ENCODE peak calls at places on chromosomes 7 and 10, in five cellular contexts. N, I, J, V and L are unnamed samples.

GRCh38 chr10:48390933-48391845 is 84.7 kb downstream of the MAPK8 start:
- DNase-seq in J (no peak), N (no peak), I (no peak), V (no peak), L (peak; percentile 48)

GRCh38 chr10:59350558-59350957 is 11.8 kb downstream of the FAM13C start:
- DNase-seq in N (no peak), V (no peak), J (no peak), I (no peak), L (no peak)

GRCh38 chr10:47243791-47244190 is 56.2 kb upstream of the GDF10 start:
- DNase-seq in I (no peak), V (peak; percentile 6), N (no peak), J (no peak), L (no peak)

GRCh38 chr7:39987641-39988347 is 37.7 kb downstream of the CDK13 start:
- DNase-seq in N (no peak), I (no peak), J (no peak), V (no peak), L (no peak)

GRCh38 chr7:16940777-16941176 is 59.0 kb upstream of the AGR3 start:
- DNase-seq in J (no peak), N (no peak), I (no peak), V (no peak), L (no peak)

GRCh38 chr7:106485031-106485551 is 175.9 kb downstream of the CCDC71L start:
- DNase-seq in N (no peak), I (no peak), J (no peak), V (no peak), L (peak; percentile 92)

GRCh38 chr10:49310460-49310859 is 11.5 kb downstream of the C10orf71 start:
- DNase-seq in J (no peak), V (no peak), N (no peak), I (no peak), L (peak; percentile 5)

GRCh38 chr10:73263948-73264347 is 11.5 kb upstream of the MRPS16 start:
- DNase-seq in J (peak; percentile 22), N (no peak), V (no peak), I (peak; percentile 17), L (peak; percentile 55)

GRCh38 chr7:148650232-148650858 is 48.4 kb upstream of the CUL1 start:
- DNase-seq in I (no peak), V (no peak), J (no peak), N (peak; percentile 12), L (peak; percentile 37)

GRCh38 chr7:94431620-94432295 is 37.1 kb downstream of the COL1A2 start:
- DNase-seq in V (no peak), N (no peak), J (no peak), I (no peak), L (peak; percentile 70)

GRCh38 chr10:59829024-59829423 is 75.8 kb upstream of the MRLN start:
- DNase-seq in N (no peak), I (no peak), J (no peak), V (no peak), L (no peak)

GRCh38 chr10:42623929-42624328 is 14.4 kb downstream of the ZNF33B start:
- DNase-seq in J (no peak), V (no peak), N (no peak), I (no peak), L (no peak)

GRCh38 chr10:88064608-88065383 is 201.4 kb downstream of the PTEN start:
- DNase-seq in V (peak; percentile 50), I (no peak), J (no peak), N (no peak), L (peak; percentile 92)

GRCh38 chr7:17090751-17091150 is 207.7 kb upstream of the AHR start:
- DNase-seq in I (no peak), N (no peak), V (no peak), J (no peak), L (peak; percentile 81)

GRCh38 chr7:3028071-3028766 is 15.4 kb downstream of the CARD11 start:
- DNase-seq in V (peak; percentile 14), J (no peak), N (no peak), I (peak; percentile 64), L (peak; percentile 69)

GRCh38 chr7:25122373-25122772 is 2.7 kb downstream of the CYCS start:
- DNase-seq in J (no peak), N (no peak), V (no peak), I (no peak), L (peak; percentile 31)
- H3K4me3 ChIP-seq in J (no peak overlapping the region), N (no peak overlapping the region), V (no peak overlapping the region), I (no peak overlapping the region), L (no peak overlapping the region)

GRCh38 chr10:124741922-124742417 is 2.2 kb downstream of the FAM53B start:
- DNase-seq in J (no peak), N (no peak), I (no peak), V (peak; percentile 19), L (no peak)
- H3K4me3 ChIP-seq in J (no peak overlapping the region), N (no peak overlapping the region), I (no peak overlapping the region), V (peak overlapping the region; percentile 73), L (no peak overlapping the region)

DNA sequence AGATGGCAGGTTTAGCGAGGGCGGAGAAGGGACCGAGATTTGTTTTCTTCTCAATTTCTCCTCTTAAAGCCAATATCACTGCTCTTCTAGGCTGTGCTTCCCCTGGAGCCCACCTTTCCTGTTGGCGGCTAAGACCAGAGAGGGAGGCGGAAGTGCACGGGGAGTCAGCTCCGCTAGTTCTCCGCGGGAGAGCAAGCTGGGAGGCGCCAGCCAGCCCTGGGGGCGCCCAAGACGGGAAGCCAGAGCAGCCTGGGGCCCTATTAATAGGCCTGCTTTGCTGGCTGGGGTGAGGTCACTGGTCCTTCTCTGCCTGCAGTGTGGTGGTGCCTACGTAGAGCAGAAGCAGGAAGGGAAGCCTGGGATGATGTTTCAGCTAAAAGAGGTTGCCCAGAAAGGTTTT is 61.6 kb downstream of the LSM5 start:
- DNase-seq in J (no peak), N (peak; percentile 14), V (no peak), I (no peak), L (no peak)
- H3K4me3 ChIP-seq in J (no peak overlapping the region), N (peak overlapping the region; percentile 5), V (no peak overlapping the region), I (no peak overlapping the region), L (no peak overlapping the region)

GRCh38 chr7:100427762-100428198 is 723 bp downstream of the ZCWPW1 start:
- DNase-seq in J (no peak), N (no peak), I (no peak), V (no peak), L (no peak)
- H3K4me3 ChIP-seq in J (peak overlapping the region; percentile 31), N (peak overlapping the region; percentile 77), I (peak overlapping the region; percentile 86), V (peak overlapping the region; percentile 94), L (peak overlapping the region; percentile 84)